ENCODE peak calls at places on chromosomes 13 and 19, in five cellular contexts. F is thoracic aorta, O is PC-3, R is Caco-2, D is mucosa of descending colon. K is an unnamed sample.
A peak's percentile ranks its signal among the peaks of the same experiment; 100 is the strongest.

GRCh38 chr19:40908981-40909380 is 26.9 kb upstream of the CYP2A7 start:
- DNase-seq in R (peak; percentile 64), O (peak; percentile 58), F (no peak), D (peak; percentile 59), K (no peak)

GRCh38 chr13:45882626-45883025 is 31.1 kb upstream of the SIAH3 start:
- DNase-seq in O (no peak), R (no peak), F (no peak), D (no peak), K (no peak)

GRCh38 chr13:43544011-43544410 is 242.8 kb downstream of the ENOX1 start:
- DNase-seq in F (no peak), O (peak; percentile 68), R (no peak), D (no peak), K (peak; percentile 30)

GRCh38 chr19:4556574-4557185 is 2.8 kb downstream of the SEMA6B start:
- DNase-seq in O (peak; percentile 84), R (peak; percentile 69), F (no peak), D (peak; percentile 46), K (peak; percentile 28)

GRCh38 chr13:40187324-40187795 is 479.1 kb downstream of the FOXO1 start:
- DNase-seq in O (no peak), D (peak; percentile 44), R (no peak), F (no peak), K (no peak)

GRCh38 chr19:46186101-46186716 is 38.2 kb downstream of the IGFL2 start:
- DNase-seq in R (no peak), D (no peak), F (no peak), O (no peak), K (peak; percentile 19)

GRCh38 chr13:110233181-110233641 is 73.7 kb downstream of the COL4A1 start:
- DNase-seq in D (no peak), O (peak; percentile 66), R (no peak), F (peak; percentile 48), K (no peak)

GRCh38 chr19:29054886-29055675 is 157.9 kb downstream of the UQCRFS1 start:
- DNase-seq in O (no peak), D (no peak), F (no peak), R (no peak), K (no peak)

GRCh38 chr13:37442996-37443395 is 155.6 kb downstream of the POSTN start:
- DNase-seq in O (no peak), F (no peak), R (no peak), D (no peak), K (peak; percentile 40)

GRCh38 chr19:5074418-5074817 is 105.5 kb downstream of the KDM4B start:
- DNase-seq in O (no peak), R (no peak), F (no peak), D (no peak), K (no peak)

GRCh38 chr13:66835040-66835628 is 395.0 kb downstream of the PCDH9 start:
- DNase-seq in D (peak; percentile 55), F (no peak), O (no peak), R (no peak), K (peak; percentile 67)

GRCh38 chr19:51094696-51095279 is 12.1 kb upstream of the KLK14 start:
- DNase-seq in R (no peak), F (no peak), O (peak; percentile 37), D (no peak), K (peak; percentile 25)

GRCh38 chr13:37526710-37527446 is 71.7 kb downstream of the POSTN start:
- DNase-seq in F (no peak), R (no peak), O (no peak), D (no peak), K (peak; percentile 73)

GRCh38 chr19:57314146-57314545 is 6.1 kb upstream of the ZNF543 start:
- DNase-seq in R (no peak), F (no peak), O (no peak), D (no peak), K (no peak)

GRCh38 chr19:57888107-57888493 is 737 bp downstream of the ZNF814 start:
- DNase-seq in O (no peak), F (no peak), D (peak; percentile 19), R (no peak), K (peak; percentile 9)

GRCh38 chr13:20303636-20304035 is 71.5 kb upstream of the GJB6 start:
- DNase-seq in F (no peak), R (no peak), O (peak; percentile 15), D (no peak), K (no peak)

GRCh38 chr13:110559429-110559943 is 2.0 kb downstream of the RAB20 start:
- DNase-seq in O (peak; percentile 70), F (no peak), D (peak; percentile 76), R (no peak), K (peak; percentile 30)

GRCh38 chr19:16457195-16457953 is 14.4 kb downstream of the EPS15L1 start:
- DNase-seq in R (no peak), O (peak; percentile 5), F (no peak), D (no peak), K (peak; percentile 67)

GRCh38 chr13:87234981-87235380 is 436.2 kb upstream of the SLITRK5 start:
- DNase-seq in D (no peak), F (no peak), R (no peak), O (peak; percentile 60), K (peak; percentile 17)

GRCh38 chr19:687569-688166 is 7.6 kb downstream of the PRSS57 start:
- DNase-seq in O (no peak), D (no peak), R (no peak), F (no peak), K (no peak)

GRCh38 chr13:21413013-21413412 is 46.1 kb downstream of the ZDHHC20 start:
- DNase-seq in D (no peak), R (no peak), F (no peak), O (no peak), K (no peak)

GRCh38 chr19:54279441-54279962 is 1.4 kb downstream of the LILRB2 start:
- DNase-seq in O (no peak), F (no peak), D (no peak), R (no peak), K (no peak)

GRCh38 chr13:29428310-29428991 is 167.0 kb downstream of the SLC7A1 start:
- DNase-seq in O (no peak), R (peak; percentile 51), F (no peak), D (no peak), K (peak; percentile 87)

GRCh38 chr13:28684257-28684656 is 25.3 kb downstream of the POMP start:
- DNase-seq in D (peak; percentile 48), R (peak; percentile 60), O (no peak), F (no peak), K (peak; percentile 37)

GRCh38 chr19:50500060-50500752 is 10.8 kb downstream of the JOSD2 start:
- DNase-seq in R (peak; percentile 62), D (no peak), F (no peak), O (no peak), K (peak; percentile 96)

GRCh38 chr13:46962286-46962941 is 65.6 kb upstream of the HTR2A start:
- DNase-seq in D (no peak), R (no peak), F (no peak), O (peak; percentile 48), K (peak; percentile 6)

GRCh38 chr19:35904312-35905068 is 2.2 kb downstream of the HCST start:
- DNase-seq in D (no peak), R (no peak), F (no peak), O (no peak), K (no peak)
- H3K4me1 ChIP-seq in D (no peaks in the 10 kb centered on the region), R (peaks cover 7% of the 10 kb centered on the region), F (peaks cover 16% of the 10 kb centered on the region), O (peaks cover 10% of the 10 kb centered on the region), K (peaks cover 12% of the 10 kb centered on the region)

GRCh38 chr19:2782357-2782935 is 627 bp downstream of the SGTA start:
- DNase-seq in O (no peak), D (peak; percentile 37), F (no peak), R (no peak), K (no peak)
- TF ChIP-seq CTCF in O (no peak), D (no peak), F (no peak), R (no peak), K (no peak)

DNA sequence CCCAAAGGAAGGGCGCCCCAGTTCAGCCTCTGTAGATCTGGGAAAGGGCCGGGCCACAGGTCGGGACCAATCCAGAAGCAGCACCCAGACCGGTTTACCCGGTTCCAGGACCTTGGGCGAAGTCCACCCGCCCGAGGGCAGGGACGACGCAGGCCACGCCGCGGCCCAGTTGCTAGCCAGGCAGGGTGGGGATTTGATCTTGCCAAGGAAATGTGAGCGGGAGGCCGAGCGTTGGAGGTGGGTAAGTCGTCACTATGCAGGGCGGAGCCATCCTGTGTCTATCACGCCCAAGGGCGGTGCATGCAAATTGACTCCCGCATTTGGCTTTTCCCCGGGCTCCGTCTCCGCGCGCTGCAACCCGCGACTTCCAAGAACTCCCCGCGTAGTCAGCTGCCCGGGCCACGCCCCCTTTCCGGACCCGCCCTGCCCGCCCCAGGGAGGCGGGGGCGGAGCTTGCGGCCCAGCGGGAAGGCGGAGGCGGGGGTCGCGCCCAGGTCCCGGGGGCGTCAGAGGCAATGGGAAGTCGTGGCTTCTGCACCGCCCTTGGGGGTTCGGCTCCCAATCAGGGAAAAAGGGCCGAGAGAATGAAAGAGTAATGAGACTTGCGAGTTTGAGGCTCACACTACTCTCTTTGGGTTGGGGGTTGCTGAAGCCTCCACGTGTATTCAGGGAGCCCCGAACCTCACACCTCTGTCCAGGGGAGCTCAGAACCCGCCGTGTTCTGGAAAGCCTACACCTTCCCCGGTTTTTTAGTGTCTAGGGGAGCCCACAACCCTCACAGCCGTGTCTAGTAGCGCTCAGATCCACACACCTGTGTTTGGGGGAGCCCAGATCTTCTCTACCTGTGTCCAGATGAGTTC is 12.8 kb downstream of the IER2 start:
- DNase-seq in O (peak; percentile 100), F (peak; percentile 95), D (peak; percentile 99), R (peak; percentile 99), K (peak; percentile 99)
- H3K4me3 ChIP-seq in O (peak overlapping the region; percentile 67), F (peak overlapping the region; percentile 71), D (peak overlapping the region; percentile 16), R (peak overlapping the region; percentile 48), K (peak overlapping the region; percentile 8)

GRCh38 chr19:18513868-18514267 is 8.0 kb downstream of the ELL start:
- DNase-seq in F (no peak), R (no peak), D (no peak), O (no peak), K (peak; percentile 74)

GRCh38 chr19:18517606-18518005 is 4.3 kb downstream of the ELL start:
- DNase-seq in R (no peak), F (no peak), O (no peak), D (no peak), K (no peak)

GRCh38 chr19:18515959-18516358 is 5.9 kb downstream of the ELL start:
- DNase-seq in F (no peak), D (no peak), R (no peak), O (no peak), K (no peak)

GRCh38 chr19:18518639-18519038 is 3.2 kb downstream of the ELL start:
- DNase-seq in O (no peak), F (no peak), R (no peak), D (no peak), K (no peak)

GRCh38 chr19:18514800-18515682 is 6.8 kb downstream of the ELL start:
- DNase-seq in F (no peak), R (peak; percentile 91), D (peak; percentile 64), O (peak; percentile 35), K (peak; percentile 32)
- H3K4me1 ChIP-seq in F (peaks cover 82% of the 10 kb centered on the region), R (peaks cover 19% of the 10 kb centered on the region), D (peaks cover 49% of the 10 kb centered on the region), O (peaks cover 23% of the 10 kb centered on the region), K (peaks cover 45% of the 10 kb centered on the region)

DNA sequence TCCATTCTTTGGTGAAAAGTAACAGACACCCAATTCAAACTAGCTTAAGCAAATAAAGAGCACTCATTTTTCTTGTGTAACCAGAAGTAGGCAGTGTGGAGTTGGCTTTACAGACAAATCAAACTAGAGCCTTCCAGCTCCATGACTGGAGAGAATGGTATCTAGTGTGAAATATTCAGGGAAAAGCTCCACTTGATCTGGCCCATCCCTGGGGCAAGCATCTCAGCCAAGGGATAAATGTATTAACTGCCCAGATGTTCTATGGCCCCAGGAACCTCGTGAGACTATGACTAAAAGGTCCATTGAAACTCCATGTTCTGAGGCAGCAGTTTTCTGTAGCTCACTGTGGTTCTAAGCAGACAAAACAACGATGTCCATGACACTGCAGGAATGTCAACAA is 49.9 kb downstream of the TBC1D4 start:
- DNase-seq in D (no peak), R (no peak), O (no peak), F (no peak), K (no peak)
- TF ChIP-seq CTCF in D (no peak), R (no peak), O (peak; percentile 33), F (no peak), K (no peak)

GRCh38 chr13:41246969-41247750 is 16.2 kb downstream of the MTRF1 start:
- DNase-seq in F (no peak), D (no peak), R (no peak), O (no peak), K (no peak)
- H3K4me3 ChIP-seq in F (no peak overlapping the region), D (no peak overlapping the region), R (no peak overlapping the region), O (no peak overlapping the region), K (no peak overlapping the region)

K was measured in cardiac muscle cell.